ENCODE peak calls at places on chromosomes 1 and 21, in seven cellular contexts. U, Z, Y, S, D, W and O are unnamed samples.

GRCh38 chr1:30902653-30903290 is 5.8 kb downstream of the SDC3 start:
- DNase-seq in U (no peak), Z (no peak), Y (no peak), W (no peak), D (no peak), S (peak), O (no peak)

GRCh38 chr1:1621682-1622577 is 6.6 kb downstream of the MIB2 start:
- DNase-seq in Y (no peak), S (peak), D (no peak), Z (no peak), U (no peak), W (no peak), O (no peak)

GRCh38 chr1:24226754-24227153 is 39.7 kb upstream of the IFNLR1 start:
- DNase-seq in Y (no peak), W (no peak), D (no peak), U (no peak), S (no peak), Z (no peak), O (no peak)

GRCh38 chr1:117796226-117796625 is 133.2 kb downstream of the GDAP2 start:
- DNase-seq in U (no peak), S (no peak), W (no peak), Y (no peak), Z (no peak), D (no peak), O (no peak)

GRCh38 chr21:45468051-45468970 is 63.3 kb downstream of the COL18A1 start:
- DNase-seq in Y (no peak), D (no peak), W (no peak), S (peak), U (no peak), Z (no peak), O (no peak)

GRCh38 chr1:234875953-234876814 is 252.5 kb downstream of the TOMM20 start:
- DNase-seq in S (no peak), U (no peak), Z (no peak), D (no peak), Y (peak), W (no peak), O (no peak)

GRCh38 chr1:205588691-205589445 is 42.9 kb downstream of the ELK4 start:
- DNase-seq in Z (no peak), S (no peak), Y (no peak), U (peak), D (no peak), W (no peak), O (no peak)

GRCh38 chr1:6465461-6466005 is 440 bp downstream of the TNFRSF25 start:
- DNase-seq in U (no peak), S (no peak), Y (no peak), W (no peak), Z (peak), D (no peak), O (peak)

GRCh38 chr1:202806845-202807366 is 1.3 kb downstream of the KDM5B start:
- DNase-seq in U (peak), Y (no peak), W (no peak), D (peak), S (no peak), Z (no peak), O (no peak)

GRCh38 chr1:184583837-184584236 is 170.8 kb downstream of the EDEM3 start:
- DNase-seq in S (no peak), U (no peak), W (no peak), Z (no peak), Y (no peak), D (no peak), O (no peak)

GRCh38 chr1:40392206-40392605 is 18.7 kb downstream of the SMAP2 start:
- DNase-seq in Z (no peak), S (no peak), W (no peak), U (peak), Y (no peak), D (no peak), O (no peak)

GRCh38 chr1:198657550-198658064 is 18.8 kb downstream of the PTPRC start:
- DNase-seq in Y (no peak), S (no peak), W (no peak), D (no peak), Z (peak), U (peak), O (no peak)

GRCh38 chr1:229631966-229632365 is 5.9 kb downstream of the URB2 start:
- DNase-seq in S (no peak), D (no peak), Y (no peak), W (no peak), U (no peak), Z (no peak), O (no peak)

GRCh38 chr1:187876775-187877174 is 1048.0 kb downstream of the PLA2G4A start:
- DNase-seq in D (no peak), W (no peak), Y (no peak), Z (no peak), S (no peak), U (no peak), O (no peak)

GRCh38 chr1:203340112-203340804 is 10.7 kb downstream of the FMOD start:
- DNase-seq in U (peak), S (peak), Z (peak), W (no peak), Y (peak), D (peak), O (peak)

GRCh38 chr21:41932576-41933258 is 21.1 kb downstream of the C2CD2 start:
- DNase-seq in Y (no peak), U (peak), S (peak), Z (no peak), W (no peak), D (no peak), O (no peak)

GRCh38 chr21:17660449-17660848 is 47.7 kb upstream of the BTG3 start:
- DNase-seq in W (no peak), D (no peak), Z (no peak), Y (no peak), U (peak), S (no peak), O (no peak)

GRCh38 chr1:15158506-15159165 is 5.1 kb downstream of the TMEM51 start:
- DNase-seq in W (no peak), S (no peak), D (no peak), Z (no peak), U (peak), Y (no peak), O (no peak)

GRCh38 chr1:85406887-85407593 is 57.9 kb downstream of the DDAH1 start:
- DNase-seq in S (peak), U (peak), Z (no peak), Y (peak), W (no peak), D (no peak), O (no peak)

GRCh38 chr1:155877945-155878344 is 18.6 kb downstream of the SYT11 start:
- DNase-seq in Y (no peak), W (no peak), S (no peak), U (no peak), D (no peak), Z (no peak), O (no peak)

GRCh38 chr1:240737761-240738265 is 125.9 kb upstream of the GREM2 start:
- DNase-seq in Z (no peak), D (no peak), W (no peak), U (peak), S (no peak), Y (no peak), O (no peak)

GRCh38 chr21:28754127-28754611 is 238.5 kb downstream of the LTN1 start:
- DNase-seq in W (no peak), S (peak), D (no peak), Z (no peak), U (peak), Y (no peak), O (no peak)